ENCODE peak calls at places on chromosome 21, in six cellular contexts. X is CD4-positive, alpha-beta memory T cell; O is CD8-positive, alpha-beta memory T cell; U is NT2/D1; M is left ventricle myocardium inferior; P is Karpas-422. B is an unnamed sample. For H3K4me1, the result is how much of the 10 kb centered on the place peaks cover.

GRCh38 chr21:31260790-31261189 is 83.3 kb downstream of the TIAM1 start:
- DNase-seq in X (no peak), O (no peak), U (no peak), M (no peak), P (no peak), B (no peak)

GRCh38 chr21:27275294-27275927 is 308.5 kb upstream of the ADAMTS5 start:
- DNase-seq in X (no peak), O (no peak), U (no peak), M (no peak), P (no peak), B (no peak)

GRCh38 chr21:34996304-34997081 is 52.6 kb downstream of the RUNX1 start:
- DNase-seq in X (no peak), O (no peak), U (no peak), M (no peak), P (no peak), B (no peak)

GRCh38 chr21:15122241-15122640 is 57.4 kb upstream of the NRIP1 start:
- DNase-seq in X (no peak), O (no peak), U (no peak), M (no peak), P (no peak), B (no peak)

GRCh38 chr21:14452031-14452778 is 69.3 kb upstream of the HSPA13 start:
- DNase-seq in X (no peak), O (no peak), U (no peak), M (no peak), P (no peak), B (no peak)

GRCh38 chr21:41066086-41066938 is 101.6 kb upstream of the BACE2 start:
- DNase-seq in X (no peak), O (no peak), U (no peak), M (peak), P (no peak), B (no peak)

GRCh38 chr21:14235101-14235500 is 19.1 kb downstream of the RBM11 start:
- DNase-seq in X (no peak), O (no peak), U (no peak), M (no peak), P (no peak), B (no peak)

GRCh38 chr21:9008636-9009035 is 1512.7 kb upstream of the TPTE start:
- DNase-seq in X (no peak), O (no peak), U (no peak), M (no peak), P (peak), B (no peak)

GRCh38 chr21:35548904-35549615 is 500.0 kb upstream of the RUNX1 start:
- DNase-seq in X (no peak), O (no peak), U (no peak), M (no peak), P (no peak), B (no peak)

GRCh38 chr21:31442339-31442738 is 98.3 kb upstream of the TIAM1 start:
- DNase-seq in X (no peak), O (no peak), U (no peak), M (no peak), P (no peak), B (no peak)

GRCh38 chr21:16073571-16073970 is 343.8 kb downstream of the USP25 start:
- DNase-seq in X (no peak), O (no peak), U (no peak), M (no peak), P (no peak), B (no peak)

GRCh38 chr21:31480228-31480627 is 136.2 kb upstream of the TIAM1 start:
- DNase-seq in X (no peak), O (no peak), U (no peak), M (no peak), P (no peak), B (no peak)

GRCh38 chr21:20330652-20331051 is 667.6 kb upstream of the NCAM2 start:
- DNase-seq in X (no peak), O (no peak), U (no peak), M (no peak), P (no peak), B (no peak)

DNA sequence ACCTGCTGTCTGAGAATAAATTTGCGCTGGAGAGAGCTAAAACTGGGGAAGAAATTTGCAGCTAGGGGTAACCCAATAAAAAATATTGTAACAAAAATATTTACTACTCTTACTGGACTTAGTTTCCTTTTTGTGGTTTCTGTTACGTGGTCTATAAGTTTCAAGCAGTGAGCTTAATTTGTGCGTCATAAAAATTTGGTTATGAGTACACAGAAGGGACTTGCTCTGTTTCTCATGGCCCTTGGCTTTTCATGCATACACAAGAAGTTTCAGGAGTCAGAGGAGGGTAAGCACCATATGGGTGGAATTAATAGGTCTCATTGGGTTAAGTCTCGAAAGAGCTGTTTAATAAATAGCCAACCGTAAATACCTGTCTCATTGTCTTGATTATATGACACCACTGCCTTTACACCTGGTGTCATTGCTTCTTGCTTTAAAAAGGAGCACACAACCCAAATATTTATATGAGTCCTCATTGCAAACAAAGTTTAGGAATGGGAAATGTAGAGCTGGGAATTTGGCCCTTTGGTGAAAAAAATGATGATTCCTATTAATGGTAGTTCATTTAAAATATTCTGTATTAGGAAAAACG is 1.9 kb downstream of the BACH1 start:
- DNase-seq in X (no peak), O (no peak), U (no peak), M (no peak), P (peak), B (no peak)
- H3K4me1 ChIP-seq in X (half or more), O (under half), U (under half), M (half or more), P (half or more), B (under half)

DNA sequence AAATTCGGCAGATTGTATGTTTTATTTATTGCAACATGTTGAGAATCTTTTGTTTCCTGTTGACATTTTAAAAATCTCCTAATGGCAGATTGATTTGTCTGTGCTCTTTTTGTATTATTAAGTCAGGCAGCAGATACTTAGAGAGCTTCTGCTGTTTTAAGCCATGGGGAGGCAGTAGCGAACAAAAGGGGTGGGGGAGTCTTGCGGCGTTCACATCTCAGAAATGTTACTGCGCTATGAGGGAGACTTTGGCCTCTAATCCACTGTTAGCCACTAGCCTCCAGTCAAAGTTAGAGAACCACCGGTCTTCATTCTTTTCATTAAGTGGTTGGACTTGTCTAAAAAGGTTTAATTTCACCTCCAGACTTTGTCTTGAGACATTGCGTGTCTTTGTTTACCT is 93.6 kb downstream of the DYRK1A start:
- DNase-seq in X (no peak), O (no peak), U (peak), M (no peak), P (no peak), B (no peak)
- H3K4me1 ChIP-seq in X (half or more), O (half or more), U (under half), M (half or more), P (half or more), B (under half)

GRCh38 chr21:33949516-33950424 is 34.2 kb upstream of the ATP5PO start:
- DNase-seq in X (peak), O (peak), U (no peak), M (no peak), P (no peak), B (no peak)

GRCh38 chr21:33948096-33948950 is 32.7 kb upstream of the ATP5PO start:
- DNase-seq in X (peak), O (peak), U (peak), M (peak), P (peak), B (peak)

GRCh38 chr21:33945652-33946270 is 30.2 kb upstream of the ATP5PO start:
- DNase-seq in X (no peak), O (no peak), U (no peak), M (no peak), P (no peak), B (no peak)

GRCh38 chr21:33948951-33949444 is 33.4 kb upstream of the ATP5PO start:
- DNase-seq in X (no peak), O (no peak), U (no peak), M (no peak), P (no peak), B (no peak)

GRCh38 chr21:33947451-33948095 is 32.0 kb upstream of the ATP5PO start:
- DNase-seq in X (peak), O (peak), U (peak), M (peak), P (peak), B (peak)
- H3K4me1 ChIP-seq in X (half or more), O (half or more), U (under half), M (under half), P (under half), B (under half)

DNA sequence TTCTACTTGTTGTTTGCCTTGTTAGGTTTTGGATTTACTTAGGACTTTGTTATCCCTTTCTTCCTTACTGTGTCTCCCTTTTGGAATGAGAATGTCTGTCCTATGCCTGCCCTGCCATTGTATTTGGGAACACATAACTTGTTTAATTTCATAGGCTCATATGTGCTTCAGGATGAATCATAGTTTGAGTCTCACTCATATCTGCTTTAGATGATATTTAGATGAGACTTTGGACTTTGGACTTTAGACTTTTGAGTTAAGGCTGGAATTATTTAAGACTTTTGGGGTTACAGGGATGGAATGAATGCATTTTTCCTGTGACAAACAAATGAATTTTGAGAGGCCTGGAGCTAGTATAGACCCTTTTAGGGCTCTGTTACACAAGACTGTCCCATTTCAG is 33.4 kb downstream of the PSMG1 start:
- DNase-seq in X (no peak), O (no peak), U (no peak), M (no peak), P (no peak), B (no peak)
- H3K4me1 ChIP-seq in X (under half), O (under half), U (under half), M (under half), P (under half), B (under half)

DNA sequence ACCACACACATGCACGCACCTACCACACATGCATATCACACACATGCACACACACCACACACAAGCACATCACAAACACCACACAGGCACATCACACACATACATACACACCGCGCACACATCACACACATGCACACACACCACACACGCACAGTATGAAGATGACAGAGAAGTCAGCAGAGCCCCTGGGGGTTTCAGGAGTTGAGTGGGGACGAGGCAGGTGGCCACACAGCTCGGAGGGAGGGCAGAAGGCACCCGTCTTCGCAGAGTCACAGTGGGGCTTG is 9.7 kb downstream of the PDE9A start:
- DNase-seq in X (no peak), O (no peak), U (no peak), M (no peak), P (no peak), B (no peak)
- H3K4me1 ChIP-seq in X (under half), O (under half), U (half or more), M (under half), P (under half), B (under half)

GRCh38 chr21:33449650-33450049 is 30.1 kb downstream of the TMEM50B start:
- DNase-seq in X (no peak), O (no peak), U (no peak), M (no peak), P (no peak), B (no peak)
- H3K4me1 ChIP-seq in X (under half), O (under half), U (under half), M (under half), P (under half), B (under half)

DNA sequence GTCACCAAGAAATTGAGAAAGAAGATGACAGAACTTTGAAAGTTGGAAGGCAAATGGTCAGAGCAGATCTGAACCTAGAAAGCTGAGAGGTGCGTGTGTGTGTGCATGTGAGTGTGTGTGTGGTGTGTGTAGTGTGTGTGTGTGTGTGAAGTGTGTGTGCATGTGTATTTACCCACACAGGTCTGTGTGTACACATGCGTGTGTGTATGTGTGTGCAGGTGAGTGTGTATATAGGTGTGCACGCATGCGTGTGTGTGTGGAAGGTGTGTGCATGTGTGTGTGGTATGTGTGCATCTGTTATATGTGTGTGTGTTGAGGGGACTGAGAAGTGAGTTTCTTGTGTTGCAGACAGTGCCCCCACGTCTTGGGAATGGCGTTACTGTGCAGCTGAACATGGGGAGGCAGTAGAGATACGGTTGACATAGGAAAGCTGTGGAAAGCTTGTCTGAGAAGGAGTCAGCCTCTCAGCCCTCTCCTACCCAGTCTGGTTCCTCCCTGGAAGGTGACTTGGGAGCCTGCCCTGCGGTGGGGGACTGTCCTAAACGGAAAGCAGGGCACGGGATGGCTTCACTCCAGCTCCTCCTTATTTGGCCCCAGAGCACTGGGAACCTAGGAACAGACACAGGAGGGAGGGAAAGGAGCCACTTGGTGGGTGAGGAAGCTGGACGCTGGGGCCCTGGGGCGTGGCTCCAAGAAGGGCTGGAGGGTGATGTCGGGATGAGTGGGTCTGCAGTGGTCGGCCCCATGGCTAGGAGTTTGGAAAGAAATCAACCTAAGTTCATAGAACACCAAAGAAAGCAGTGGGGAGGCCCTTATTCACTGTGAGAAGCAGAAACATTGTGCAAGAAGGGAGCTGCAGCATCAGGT is 97.2 kb downstream of the PCBP3 start:
- DNase-seq in X (no peak), O (no peak), U (no peak), M (no peak), P (no peak), B (peak)
- H3K4me1 ChIP-seq in X (under half), O (under half), U (under half), M (under half), P (under half), B (under half)

GRCh38 chr21:43922949-43923348 is 57.9 kb downstream of the AGPAT3 start:
- DNase-seq in X (no peak), O (no peak), U (no peak), M (no peak), P (no peak), B (peak)
- H3K4me1 ChIP-seq in X (under half), O (under half), U (under half), M (half or more), P (under half), B (under half)